ENCODE peak calls at places on chromosomes 4 and X, in five cellular contexts. N, E, P, V and Y are unnamed samples.

GRCh38 chr4:2861631-2862436 is 18.2 kb downstream of the ADD1 start:
- ATAC-seq in N (peak; percentile 39), E (peak; percentile 17), P (no peak), V (no peak), Y (no peak)

GRCh38 chrX:68723491-68724155 is 76.2 kb downstream of the STARD8 start:
- ATAC-seq in N (no peak), E (no peak), P (no peak), V (no peak), Y (no peak)

GRCh38 chr4:166045457-166045856 is 172.4 kb downstream of the TLL1 start:
- ATAC-seq in N (no peak), E (no peak), P (no peak), V (no peak), Y (no peak)

GRCh38 chrX:100745806-100746537 is 14.1 kb upstream of the SYTL4 start:
- ATAC-seq in N (peak; percentile 48), E (no peak), P (no peak), V (no peak), Y (peak; percentile 81)

GRCh38 chr4:7697326-7697725 is 242.3 kb downstream of the AFAP1 start:
- ATAC-seq in N (no peak), E (no peak), P (no peak), V (no peak), Y (no peak)

GRCh38 chr4:20882500-20882899 is 182.2 kb downstream of the PACRGL start:
- ATAC-seq in N (no peak), E (no peak), P (no peak), V (no peak), Y (no peak)

GRCh38 chr4:86608757-86609375 is 14.8 kb downstream of the PTPN13 start:
- ATAC-seq in N (no peak), E (no peak), P (no peak), V (no peak), Y (no peak)

GRCh38 chr4:141501931-141502330 is 134.5 kb upstream of the IL15 start:
- ATAC-seq in N (no peak), E (no peak), P (no peak), V (no peak), Y (no peak)

GRCh38 chr4:186557486-186557885 is 2.1 kb upstream of the MTNR1A start:
- ATAC-seq in N (peak; percentile 45), E (peak; percentile 34), P (no peak), V (no peak), Y (no peak)

GRCh38 chr4:185625503-185625902 is 90.2 kb upstream of the PDLIM3 start:
- ATAC-seq in N (no peak), E (no peak), P (no peak), V (no peak), Y (no peak)

GRCh38 chrX:47313056-47313455 is 57.3 kb upstream of the ZNF157 start:
- ATAC-seq in N (no peak), E (no peak), P (no peak), V (no peak), Y (no peak)

GRCh38 chrX:49995795-49996455 is 73.5 kb downstream of the CLCN5 start:
- ATAC-seq in N (no peak), E (no peak), P (no peak), V (no peak), Y (no peak)

GRCh38 chrX:74797338-74797887 is 127.8 kb downstream of the NEXMIF start:
- ATAC-seq in N (no peak), E (no peak), P (no peak), V (no peak), Y (no peak)

GRCh38 chrX:154718607-154719006 is 32.3 kb downstream of the GAB3 start:
- ATAC-seq in N (peak; percentile 50), E (no peak), P (no peak), V (no peak), Y (no peak)

GRCh38 chrX:101079223-101079622 is 544 bp downstream of the TMEM35A start:
- ATAC-seq in N (no peak), E (no peak), P (no peak), V (no peak), Y (no peak)

GRCh38 chr4:122090989-122091388 is 61.1 kb upstream of the BLTP1 start:
- ATAC-seq in N (no peak), E (no peak), P (no peak), V (no peak), Y (no peak)

GRCh38 chrX:41796577-41796976 is 72.6 kb downstream of the GPR82 start:
- ATAC-seq in N (no peak), E (no peak), P (no peak), V (no peak), Y (no peak)

GRCh38 chrX:40173662-40174593 is 76.2 kb upstream of the BCOR start:
- ATAC-seq in N (no peak), E (no peak), P (no peak), V (peak; percentile 37), Y (no peak)

GRCh38 chrX:152206426-152206825 is 68.0 kb upstream of the MAGEA10 start:
- ATAC-seq in N (no peak), E (no peak), P (no peak), V (no peak), Y (no peak)

GRCh38 chr4:98544141-98544817 is 114.1 kb downstream of the TSPAN5 start:
- ATAC-seq in N (no peak), E (no peak), P (no peak), V (no peak), Y (no peak)

GRCh38 chrX:129793604-129794191 is 13.9 kb downstream of the SASH3 start:
- ATAC-seq in N (no peak), E (no peak), P (no peak), V (peak; percentile 27), Y (no peak)

GRCh38 chrX:103099706-103100105 is 6.8 kb upstream of the NXF3 start:
- ATAC-seq in N (no peak), E (no peak), P (no peak), V (no peak), Y (no peak)

GRCh38 chrX:108323751-108324150 is 114.5 kb downstream of the COL4A6 start:
- ATAC-seq in N (no peak), E (no peak), P (no peak), V (no peak), Y (no peak)

GRCh38 chr4:181566490-181566889 is 676.7 kb upstream of the TENM3 start:
- ATAC-seq in N (no peak), E (no peak), P (no peak), V (no peak), Y (peak; percentile 77)

GRCh38 chrX:9786839-9787635 is 808 bp downstream of the SHROOM2 start:
- ATAC-seq in N (no peak), E (no peak), P (no peak), V (peak; percentile 50), Y (no peak)
- H3K27ac ChIP-seq in N (peak overlapping the region; percentile 61), E (no peak overlapping the region), P (peak overlapping the region; percentile 81), V (peak overlapping the region; percentile 51), Y (no peak overlapping the region)

GRCh38 chr4:138190452-138190858 is 51.7 kb downstream of the SLC7A11 start:
- ATAC-seq in N (peak; percentile 67), E (no peak), P (no peak), V (no peak), Y (no peak)
- TF ChIP-seq EP300 in N (no peak), E (no peak), P (no peak), V (no peak), Y (no peak)

DNA sequence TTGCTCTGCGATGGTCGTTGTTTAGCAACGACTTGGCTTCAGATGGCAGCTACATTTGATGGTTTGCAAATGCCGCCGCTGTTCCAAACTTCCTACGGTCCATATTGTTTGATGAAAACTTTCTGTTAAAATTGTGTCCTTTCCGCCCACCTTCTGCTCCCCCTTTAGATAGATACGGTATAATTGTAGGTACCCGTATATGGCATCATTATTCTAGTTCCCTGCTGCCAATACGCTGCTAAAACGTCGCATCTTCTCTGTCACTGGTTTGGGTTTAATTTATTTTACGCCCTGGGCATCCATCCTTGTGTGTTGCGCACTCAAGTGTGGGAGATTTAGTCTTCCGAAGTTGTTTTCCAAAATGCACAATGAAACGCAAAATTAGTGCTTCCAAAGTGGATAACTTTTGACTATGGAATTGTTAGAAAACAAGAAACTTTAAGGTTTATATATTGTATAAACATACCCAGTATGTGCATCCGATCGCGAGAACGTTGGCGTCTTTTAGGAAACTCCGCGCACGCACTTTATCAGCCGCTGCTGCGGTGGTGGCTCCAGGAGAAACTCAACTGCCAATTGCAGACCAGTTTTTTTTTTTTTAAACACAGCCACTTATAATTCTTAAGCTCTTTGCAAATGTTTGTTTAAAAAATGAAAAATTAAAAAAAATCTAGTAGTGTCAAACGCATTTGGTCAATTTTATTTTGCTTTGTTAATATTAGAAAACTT is 1.7 kb downstream of the ATOH1 start:
- ATAC-seq in N (no peak), E (no peak), P (no peak), V (no peak), Y (no peak)
- H3K4me3 ChIP-seq in N (no peak overlapping the region), E (no peak overlapping the region), P (no peak overlapping the region), V (no peak overlapping the region), Y (no peak overlapping the region)

GRCh38 chrX:55907968-55908607 is 190.5 kb downstream of the RRAGB start:
- ATAC-seq in N (peak; percentile 87), E (peak; percentile 89), P (peak; percentile 45), V (no peak), Y (peak; percentile 66)

DNA sequence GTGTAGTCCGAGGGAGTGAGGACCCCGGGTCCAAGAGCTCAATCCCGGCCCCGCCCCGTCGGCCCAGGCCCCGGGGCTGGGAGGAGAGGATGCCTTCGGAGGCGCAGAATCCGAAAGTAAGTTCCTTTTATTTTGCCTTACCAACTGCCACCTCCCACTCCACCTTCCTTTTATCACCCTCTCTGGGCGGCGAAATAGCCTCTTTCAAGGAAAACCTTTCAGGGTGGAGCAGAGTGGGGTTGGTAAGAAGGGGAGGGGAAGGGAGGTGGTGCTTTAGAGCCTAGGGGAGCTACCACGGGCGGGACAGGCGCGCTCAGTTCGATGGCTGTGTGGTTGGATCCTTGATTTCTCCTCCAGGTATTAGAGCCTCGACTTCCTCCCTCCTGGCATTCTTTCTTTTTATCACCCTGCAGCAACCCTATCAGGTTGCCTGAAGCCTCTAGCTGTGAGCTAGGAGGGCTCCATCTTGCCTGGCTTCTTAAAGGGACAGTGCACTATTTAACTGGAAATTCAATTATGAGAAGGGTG is 191.2 kb downstream of the RRAGB start:
- ATAC-seq in N (peak; percentile 63), E (peak; percentile 73), P (peak; percentile 85), V (peak; percentile 56), Y (no peak)
- H3K27ac ChIP-seq in N (peak overlapping the region; percentile 71), E (no peak overlapping the region), P (peak overlapping the region; percentile 81), V (no peak overlapping the region), Y (peak overlapping the region; percentile 57)

DNA sequence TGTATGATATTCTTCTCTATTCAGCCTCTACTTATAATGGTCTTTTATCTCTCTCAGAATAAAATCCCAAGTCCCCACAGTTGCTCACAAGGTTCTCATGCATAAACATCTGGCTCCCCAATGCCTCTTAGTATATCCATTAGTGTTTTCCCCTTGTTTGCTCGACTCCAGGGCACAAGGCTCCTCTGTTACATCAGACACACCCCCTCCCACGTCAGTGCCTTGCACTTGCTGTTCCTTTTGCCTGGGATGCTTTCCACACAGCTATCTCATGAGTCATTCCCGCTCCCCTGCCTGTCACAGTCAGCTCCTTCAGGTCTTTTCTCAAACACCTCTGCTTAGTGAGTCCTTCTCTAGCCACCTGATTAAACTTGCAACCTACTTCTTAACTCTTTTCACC is 260.2 kb downstream of the IL1RAPL1 start:
- ATAC-seq in N (no peak), E (no peak), P (no peak), V (no peak), Y (no peak)
- TF ChIP-seq EP300 in N (no peak), E (no peak), P (no peak), V (no peak), Y (no peak)

GRCh38 chr4:153929651-153930050 is 140.8 kb upstream of the SFRP2 start:
- ATAC-seq in N (no peak), E (no peak), P (no peak), V (no peak), Y (no peak)
- H3K4me3 ChIP-seq in N (no peak overlapping the region), E (no peak overlapping the region), P (no peak overlapping the region), V (no peak overlapping the region), Y (no peak overlapping the region)